ENCODE peak calls at places on chromosomes 6 and 20, in five cellular contexts. J is heart right ventricle, Q is fibroblast of lung, V is heart left ventricle, U is fibroblast of the aortic adventitia. P is an unnamed sample.
A peak's percentile ranks its signal among the peaks of the same experiment; 100 is the strongest.

GRCh38 chr6:47484616-47485015 is 7.0 kb downstream of the CD2AP start:
- DNase-seq in J (no peak), U (peak; percentile 63), Q (peak; percentile 97), V (no peak), P (peak; percentile 60)

GRCh38 chr6:121912905-121913304 is 477.5 kb downstream of the GJA1 start:
- DNase-seq in J (no peak), U (peak; percentile 12), V (no peak), Q (peak; percentile 26), P (no peak)

GRCh38 chr20:50491926-50492634 is 18.1 kb upstream of the PTPN1 start:
- DNase-seq in U (peak; percentile 81), V (no peak), J (no peak), Q (peak; percentile 83), P (peak; percentile 60)

GRCh38 chr6:146915671-146916127 is 288.5 kb upstream of the STXBP5 start:
- DNase-seq in J (no peak), V (no peak), U (peak; percentile 54), Q (peak; percentile 64), P (peak; percentile 56)

GRCh38 chr6:168060521-168060931 is 18.5 kb downstream of the FRMD1 start:
- DNase-seq in J (peak; percentile 70), Q (peak; percentile 49), V (peak; percentile 74), U (peak; percentile 59), P (peak; percentile 79)

GRCh38 chr6:7540595-7540994 is 876 bp upstream of the DSP start:
- DNase-seq in V (peak; percentile 44), Q (peak; percentile 44), J (peak; percentile 36), U (no peak), P (no peak)

GRCh38 chr6:11190625-11191245 is 41.7 kb downstream of the NEDD9 start:
- DNase-seq in U (no peak), J (no peak), V (no peak), Q (no peak), P (no peak)

GRCh38 chr6:45423111-45423900 is 45.6 kb upstream of the SUPT3H start:
- DNase-seq in Q (peak; percentile 30), V (peak; percentile 44), U (no peak), J (peak; percentile 17), P (no peak)

GRCh38 chr20:35297153-35297552 is 4.9 kb upstream of the FAM83C start:
- DNase-seq in V (no peak), Q (no peak), U (no peak), J (no peak), P (no peak)

GRCh38 chr6:134080171-134080795 is 27.9 kb upstream of the SLC2A12 start:
- DNase-seq in Q (peak; percentile 67), J (no peak), U (peak; percentile 26), V (no peak), P (no peak)

GRCh38 chr20:2747676-2748235 is 52.7 kb downstream of the CPXM1 start:
- DNase-seq in U (no peak), Q (no peak), J (peak; percentile 0), V (peak; percentile 1), P (no peak)

GRCh38 chr20:47061549-47061948 is 166.9 kb downstream of the EYA2 start:
- DNase-seq in J (no peak), U (no peak), Q (no peak), V (no peak), P (no peak)
- H3K4me3 ChIP-seq in J (no peak overlapping the region), U (no peak overlapping the region), Q (no peak overlapping the region), V (no peak overlapping the region), P (no peak overlapping the region)

GRCh38 chr20:37390503-37390890 is 44.6 kb downstream of the SRC start:
- DNase-seq in J (no peak), V (no peak), U (no peak), Q (no peak), P (no peak)

GRCh38 chr20:37390891-37391525 is 45.1 kb downstream of the SRC start:
- DNase-seq in Q (no peak), U (no peak), V (no peak), J (no peak), P (no peak)

GRCh38 chr20:37393863-37394542 is 48.1 kb downstream of the SRC start:
- DNase-seq in V (no peak), U (no peak), Q (no peak), J (no peak), P (no peak)

GRCh38 chr20:37393196-37393862 is 47.4 kb downstream of the SRC start:
- DNase-seq in J (no peak), U (no peak), Q (no peak), V (no peak), P (no peak)

GRCh38 chr20:37392441-37393195 is 46.7 kb downstream of the SRC start:
- DNase-seq in U (no peak), Q (no peak), V (no peak), J (no peak), P (peak; percentile 30)
- TF ChIP-seq CTCF in U (peak; percentile 33), Q (peak; percentile 38), V (peak; percentile 14), J (peak; percentile 10), P (peak; percentile 29)

GRCh38 chr6:118725944-118726343 is 74.6 kb upstream of the CEP85L start:
- DNase-seq in J (no peak), Q (no peak), V (no peak), U (no peak), P (no peak)
- H3K4me3 ChIP-seq in J (no peak overlapping the region), Q (no peak overlapping the region), V (no peak overlapping the region), U (no peak overlapping the region), P (no peak overlapping the region)

DNA sequence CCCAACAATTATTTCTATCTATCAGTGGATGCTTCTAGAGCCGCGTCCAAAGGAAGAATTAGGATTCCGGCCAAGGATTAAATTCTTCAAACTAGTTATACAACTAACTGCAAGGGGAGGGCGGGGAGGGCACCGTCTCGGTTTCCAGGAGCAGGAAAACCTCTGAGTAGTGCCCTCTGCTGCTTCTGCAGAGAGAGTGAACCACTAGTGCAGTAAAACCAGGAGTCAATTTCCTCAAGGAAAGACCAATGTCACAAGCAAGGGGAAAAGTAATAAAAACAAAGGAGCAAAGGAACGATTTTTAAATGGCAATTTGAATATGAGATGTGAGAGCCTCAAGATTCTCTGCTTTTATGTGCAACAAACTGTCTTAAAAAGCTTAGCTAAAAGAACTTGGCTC is 16.5 kb upstream of the UBE2J1 start:
- DNase-seq in Q (peak; percentile 59), U (peak; percentile 63), J (peak; percentile 71), V (peak; percentile 69), P (peak; percentile 63)
- TF ChIP-seq CTCF in Q (peak; percentile 60), U (peak; percentile 63), J (peak; percentile 73), V (peak; percentile 25), P (peak; percentile 62)

GRCh38 chr20:21808863-21809664 is 103.6 kb downstream of the PAX1 start:
- DNase-seq in U (peak; percentile 10), V (peak; percentile 25), Q (no peak), J (peak; percentile 24), P (no peak)

GRCh38 chr20:21804779-21805178 is 99.3 kb downstream of the PAX1 start:
- DNase-seq in J (no peak), Q (no peak), V (no peak), U (no peak), P (no peak)

GRCh38 chr20:21809961-21810523 is 104.6 kb downstream of the PAX1 start:
- DNase-seq in J (no peak), U (no peak), Q (no peak), V (no peak), P (no peak)

GRCh38 chr20:21812384-21812783 is 106.9 kb downstream of the PAX1 start:
- DNase-seq in U (no peak), J (no peak), Q (no peak), V (no peak), P (no peak)

DNA sequence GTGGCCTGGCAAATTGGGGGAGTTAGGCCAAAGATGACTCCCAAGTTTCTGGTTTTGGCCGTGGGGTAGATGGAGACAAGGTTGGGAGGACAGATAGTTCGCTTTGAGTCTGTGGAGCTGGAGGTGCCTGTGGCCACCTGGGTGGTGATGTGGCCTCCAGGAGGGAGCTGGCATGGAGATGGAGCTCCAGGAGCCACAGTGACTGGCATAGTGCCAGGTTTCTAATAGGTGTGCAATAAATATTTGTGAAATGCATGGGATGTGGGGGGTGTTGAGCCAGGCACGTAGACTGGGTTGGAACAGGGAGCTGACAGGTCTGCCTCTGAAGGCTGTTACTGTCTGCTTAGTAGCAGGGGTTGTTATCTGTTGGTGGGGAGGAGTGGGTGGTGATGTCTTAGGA is 102.7 kb downstream of the PAX1 start:
- DNase-seq in Q (no peak), U (no peak), V (no peak), J (no peak), P (no peak)
- H3K4me3 ChIP-seq in Q (no peak overlapping the region), U (no peak overlapping the region), V (no peak overlapping the region), J (no peak overlapping the region), P (no peak overlapping the region)

GRCh38 chr6:103122766-103123601 is 1729.5 kb downstream of the GRIK2 start:
- DNase-seq in Q (peak; percentile 29), J (peak; percentile 16), U (peak; percentile 6), V (no peak), P (peak; percentile 30)
- TF ChIP-seq CTCF in Q (peak; percentile 24), J (peak; percentile 31), U (no peak), V (peak; percentile 5), P (peak; percentile 22)

GRCh38 chr20:20369353-20370086 is 1.6 kb downstream of the INSM1 start:
- DNase-seq in V (no peak), Q (no peak), J (no peak), U (no peak), P (no peak)
- H3K4me3 ChIP-seq in V (peak overlapping the region; percentile 37), Q (no peak overlapping the region), J (peak overlapping the region; percentile 22), U (no peak overlapping the region), P (no peak overlapping the region)

GRCh38 chr20:17683218-17684076 is 1.4 kb upstream of the RRBP1 start:
- DNase-seq in U (no peak), J (no peak), Q (no peak), V (no peak), P (no peak)
- TF ChIP-seq CTCF in U (no peak), J (no peak), Q (no peak), V (no peak), P (no peak)

GRCh38 chr20:645318-646106 is 7.5 kb downstream of the SRXN1 start:
- DNase-seq in Q (peak; percentile 47), J (peak; percentile 73), V (peak; percentile 81), U (peak; percentile 63), P (peak; percentile 69)
- H3K4me3 ChIP-seq in Q (no peak overlapping the region), J (no peak overlapping the region), V (no peak overlapping the region), U (no peak overlapping the region), P (no peak overlapping the region)